ENCODE peak calls at places on chromosomes 3 and 15, in seven cellular contexts. O is activated naive CD4-positive, alpha-beta T cell treated with Interleukin-2 at 50 U/mL for 16 hours; C is GM06990; B is IMR-90; T is Right ventricle myocardium superior; X is T-helper 1 cell; S is activated T-helper 1 cell treated with anti-CD3 and anti-CD28 coated beads, Interleukin-2, amount 50 U/mL, for 16 hours. Q is an unnamed sample.

GRCh38 chr3:148062590-148062989 is 635.1 kb upstream of the AGTR1 start:
- DNase-seq in O (no peak), T (no peak), X (no peak), C (no peak), S (no peak), B (no peak), Q (no peak)

GRCh38 chr3:97821413-97821809 is 400 bp upstream of the CRYBG3 start:
- DNase-seq in C (no peak), O (peak; percentile 57), S (peak; percentile 20), X (peak; percentile 36), T (peak; percentile 70), B (no peak), Q (no peak)

GRCh38 chr3:187211532-187212274 is 14.4 kb downstream of the RTP1 start:
- DNase-seq in O (no peak), X (no peak), B (peak; percentile 38), C (no peak), S (no peak), T (no peak), Q (no peak)

GRCh38 chr15:29822100-29822684 is at the start of gene TJP1:
- DNase-seq in S (no peak), X (no peak), O (no peak), C (no peak), T (peak; percentile 88), B (peak; percentile 74), Q (no peak)

GRCh38 chr15:58010983-58011382 is 54.5 kb downstream of the ALDH1A2 start:
- DNase-seq in C (no peak), O (no peak), T (no peak), S (no peak), B (no peak), X (no peak), Q (no peak)

GRCh38 chr15:50558012-50558411 is 11.5 kb upstream of the USP50 start:
- DNase-seq in O (no peak), S (no peak), C (no peak), X (no peak), T (no peak), B (no peak), Q (no peak)

GRCh38 chr3:120469440-120470415 is 18.9 kb upstream of the FSTL1 start:
- DNase-seq in X (no peak), S (no peak), C (no peak), O (no peak), T (peak; percentile 49), B (peak; percentile 50), Q (no peak)

GRCh38 chr15:60374628-60375081 is 23.1 kb downstream of the ANXA2 start:
- DNase-seq in S (no peak), T (peak; percentile 45), X (no peak), C (no peak), O (no peak), B (peak; percentile 99), Q (no peak)

GRCh38 chr15:42591238-42591936 is 16.0 kb downstream of the STARD9 start:
- DNase-seq in X (no peak), T (no peak), B (peak; percentile 54), S (no peak), O (no peak), C (no peak), Q (no peak)

Q was measured in CMK.